ENCODE peak calls at places on chromosomes 7 and 10, in four cellular contexts. N, X, L and H are unnamed samples. For H3K4me1, the result is how much of the 10 kb centered on the place peaks cover.

GRCh38 chr7:88311675-88312036 is 5.0 kb upstream of the STEAP4 start:
- DNase-seq in N (no peak), X (no peak), L (no peak), H (no peak)

GRCh38 chr7:40516376-40516775 is 381.6 kb downstream of the SUGCT start:
- DNase-seq in N (no peak), X (no peak), L (no peak), H (no peak)

GRCh38 chr10:96665306-96665705 is 55.0 kb downstream of the PIK3AP1 start:
- DNase-seq in N (no peak), X (no peak), L (no peak), H (no peak)

GRCh38 chr10:80046629-80047441 is 31.6 kb upstream of the TMEM254 start:
- DNase-seq in N (peak), X (peak), L (peak), H (peak)

GRCh38 chr7:128027485-128027980 is 3.7 kb downstream of the LRRC4 start:
- DNase-seq in N (no peak), X (no peak), L (peak), H (no peak)

GRCh38 chr7:76423666-76424412 is 911 bp upstream of the ZP3 start:
- DNase-seq in N (peak), X (no peak), L (peak), H (peak)

GRCh38 chr10:30215631-30216030 is 133.4 kb downstream of the MTPAP start:
- DNase-seq in N (peak), X (no peak), L (no peak), H (no peak)

GRCh38 chr7:43729924-43730248 is 563 bp upstream of the COA1 start:
- DNase-seq in N (no peak), X (no peak), L (no peak), H (no peak)

GRCh38 chr7:35691827-35692307 is 3.1 kb downstream of the HERPUD2 start:
- DNase-seq in N (peak), X (no peak), L (no peak), H (no peak)

GRCh38 chr7:46139079-46139478 is 218.0 kb upstream of the IGFBP3 start:
- DNase-seq in N (peak), X (no peak), L (no peak), H (no peak)

GRCh38 chr10:62270020-62270419 is 1.4 kb upstream of the RTKN2 start:
- DNase-seq in N (no peak), X (no peak), L (no peak), H (no peak)

GRCh38 chr7:64849250-64849923 is 53.7 kb upstream of the ZNF273 start:
- DNase-seq in N (peak), X (no peak), L (no peak), H (no peak)

GRCh38 chr10:79238606-79239005 is 108.7 kb upstream of the PPIF start:
- DNase-seq in N (no peak), X (no peak), L (no peak), H (no peak)

GRCh38 chr10:79159141-79159619 is 90.4 kb downstream of the ZMIZ1 start:
- DNase-seq in N (no peak), X (peak), L (no peak), H (no peak)

GRCh38 chr7:151565541-151565940 is 45.8 kb upstream of the RHEB start:
- DNase-seq in N (no peak), X (no peak), L (no peak), H (no peak)

GRCh38 chr10:7279303-7279702 is 131.5 kb downstream of the SFMBT2 start:
- DNase-seq in N (no peak), X (no peak), L (no peak), H (no peak)

GRCh38 chr10:118373786-118374185 is 31.7 kb upstream of the FAM204A start:
- DNase-seq in N (peak), X (no peak), L (no peak), H (no peak)

GRCh38 chr7:2425749-2426148 is 22.3 kb downstream of the CHST12 start:
- DNase-seq in N (no peak), X (no peak), L (no peak), H (no peak)

GRCh38 chr10:21702633-21703111 is 168.6 kb downstream of the MLLT10 start:
- DNase-seq in N (no peak), X (no peak), L (no peak), H (no peak)

GRCh38 chr7:33487998-33488682 is 358.8 kb downstream of the BBS9 start:
- DNase-seq in N (no peak), X (no peak), L (no peak), H (no peak)

GRCh38 chr7:50728184-50728583 is 54.5 kb downstream of the GRB10 start:
- DNase-seq in N (no peak), X (no peak), L (no peak), H (no peak)

GRCh38 chr10:69955897-69956832 is 96.5 kb upstream of the MACROH2A2 start:
- DNase-seq in N (no peak), X (no peak), L (no peak), H (peak)

GRCh38 chr10:100370561-100370975 is 23.5 kb downstream of the SCD start:
- DNase-seq in N (no peak), X (no peak), L (no peak), H (no peak)

GRCh38 chr10:86632951-86633350 is 21.4 kb upstream of the OPN4 start:
- DNase-seq in N (no peak), X (no peak), L (no peak), H (no peak)

GRCh38 chr7:139571651-139572050 is 48.2 kb downstream of the CLEC2L start:
- DNase-seq in N (no peak), X (no peak), L (no peak), H (peak)

GRCh38 chr10:126199221-126199998 is 188.9 kb downstream of the ADAM12 start:
- DNase-seq in N (no peak), X (no peak), L (no peak), H (no peak)

GRCh38 chr10:68332259-68333057 is at the start of gene PBLD:
- DNase-seq in N (peak), X (peak), L (peak), H (peak)
- H3K4me1 ChIP-seq in N (under half), X (under half), L (half or more), H (under half)

DNA sequence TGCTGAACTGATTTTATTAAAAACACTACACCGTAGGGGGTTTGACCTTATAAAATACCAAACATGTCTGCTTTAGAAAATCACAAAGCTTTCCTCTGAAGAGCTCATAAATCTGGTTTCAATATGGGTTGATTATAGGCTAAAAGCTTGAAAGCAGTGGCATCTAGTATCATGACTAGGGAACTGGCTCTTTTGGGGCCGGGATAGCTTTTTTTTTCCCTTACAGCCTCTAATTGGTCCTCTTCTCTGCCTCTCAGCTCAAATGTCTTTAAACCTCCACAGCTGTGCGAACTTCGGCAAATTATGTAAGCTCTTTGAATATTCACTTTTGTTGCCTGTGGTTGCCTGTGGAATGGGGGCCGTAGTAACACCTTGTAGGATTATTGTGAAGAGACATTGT is 8.4 kb downstream of the BAMBI start:
- DNase-seq in N (peak), X (no peak), L (no peak), H (no peak)
- H3K4me1 ChIP-seq in N (under half), X (under half), L (under half), H (under half)

GRCh38 chr7:104980440-104980839 is 33.6 kb upstream of the KMT2E start:
- DNase-seq in N (no peak), X (no peak), L (no peak), H (no peak)

GRCh38 chr7:104980969-104981670 is 32.9 kb upstream of the KMT2E start:
- DNase-seq in N (peak), X (no peak), L (peak), H (no peak)

GRCh38 chr7:104976966-104977636 is 36.9 kb upstream of the KMT2E start:
- DNase-seq in N (no peak), X (no peak), L (no peak), H (no peak)

GRCh38 chr7:104978460-104978859 is 35.5 kb upstream of the KMT2E start:
- DNase-seq in N (no peak), X (no peak), L (no peak), H (no peak)

DNA sequence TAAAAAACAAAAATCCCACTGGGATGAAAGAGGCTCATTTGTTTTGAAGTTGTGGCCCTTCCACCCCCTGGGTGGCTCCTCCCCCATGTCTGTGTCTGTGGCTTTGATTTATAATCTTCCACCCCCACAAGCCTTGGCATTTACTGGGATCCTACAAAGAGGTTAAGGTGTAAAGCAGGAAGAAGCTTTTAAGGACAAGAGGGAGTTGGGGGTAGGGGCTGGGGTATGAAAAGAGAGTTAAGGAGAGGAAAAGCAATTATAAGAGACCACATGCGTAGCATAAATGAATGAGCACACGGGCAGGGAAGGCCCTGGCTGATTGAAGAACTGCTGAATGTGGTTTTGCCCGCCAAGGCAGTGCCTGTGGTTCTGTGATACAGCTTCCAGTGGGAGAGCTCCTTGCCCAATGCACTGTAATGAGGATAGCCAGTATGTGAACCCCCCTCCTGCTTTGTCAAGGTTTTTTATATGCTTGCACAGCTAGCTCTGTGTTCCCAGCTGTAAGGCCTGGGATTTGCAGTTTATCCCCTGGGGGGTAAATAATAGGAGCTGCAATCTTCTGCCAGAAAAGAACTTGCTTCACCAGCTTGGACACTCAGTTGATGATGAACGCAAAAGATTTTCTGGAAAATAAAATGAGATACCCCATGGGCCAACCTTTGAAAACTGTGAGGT is 34.7 kb upstream of the KMT2E start:
- DNase-seq in N (peak), X (no peak), L (peak), H (peak)
- H3K4me1 ChIP-seq in N (under half), X (under half), L (under half), H (under half)

DNA sequence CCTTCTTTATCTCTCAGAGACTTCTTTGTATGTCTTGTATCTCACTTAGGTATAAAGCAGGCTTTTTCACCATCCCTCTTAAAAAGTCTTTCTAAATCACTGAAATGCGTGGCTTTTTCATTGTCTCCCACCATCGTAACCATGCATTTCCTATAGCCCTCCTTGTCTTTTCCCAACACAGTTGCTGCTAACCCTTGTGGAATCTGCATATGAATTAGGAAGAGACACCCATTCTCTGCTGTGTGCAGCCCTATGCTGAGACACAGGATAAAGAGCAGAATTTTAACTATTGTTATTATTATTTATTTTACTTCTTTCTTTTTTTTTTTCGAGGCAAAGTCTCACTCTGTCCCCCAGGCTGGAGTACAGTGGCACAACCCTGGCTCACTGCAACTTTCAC is 804.3 kb upstream of the COBL start:
- DNase-seq in N (no peak), X (no peak), L (peak), H (no peak)
- H3K4me1 ChIP-seq in N (under half), X (under half), L (under half), H (under half)

GRCh38 chr7:575425-576366 is 56.0 kb upstream of the PDGFA start:
- DNase-seq in N (no peak), X (peak), L (no peak), H (no peak)

GRCh38 chr7:577971-578370 is 58.3 kb upstream of the PDGFA start:
- DNase-seq in N (peak), X (peak), L (peak), H (peak)

GRCh38 chr7:578386-578785 is 58.7 kb upstream of the PDGFA start:
- DNase-seq in N (no peak), X (peak), L (no peak), H (no peak)

GRCh38 chr7:576524-577277 is 57.1 kb upstream of the PDGFA start:
- DNase-seq in N (no peak), X (no peak), L (no peak), H (no peak)

GRCh38 chr7:577278-577665 is 57.6 kb upstream of the PDGFA start:
- DNase-seq in N (no peak), X (peak), L (no peak), H (no peak)
- H3K4me1 ChIP-seq in N (under half), X (under half), L (under half), H (under half)

GRCh38 chr7:22612776-22613175 is 112.8 kb upstream of the STEAP1B start:
- DNase-seq in N (no peak), X (no peak), L (no peak), H (no peak)
- H3K4me1 ChIP-seq in N (under half), X (under half), L (under half), H (under half)

GRCh38 chr7:99132922-99133321 is 11.0 kb downstream of the SMURF1 start:
- DNase-seq in N (no peak), X (no peak), L (no peak), H (no peak)
- H3K4me1 ChIP-seq in N (under half), X (under half), L (under half), H (under half)